ENCODE peak calls at places on chromosomes 12 and 14, in four cellular contexts. P, U, J and A are unnamed samples.

GRCh38 chr14:56221392-56222128 is 103.3 kb downstream of the PELI2 start:
- DNase-seq in P (peak), U (no peak), J (no peak), A (no peak)

GRCh38 chr12:93243689-93244513 is 133.8 kb upstream of the NUDT4 start:
- DNase-seq in P (no peak), U (no peak), J (peak), A (peak)

GRCh38 chr12:112103758-112104504 is 4.7 kb downstream of the NAA25 start:
- DNase-seq in P (peak), U (peak), J (no peak), A (no peak)

GRCh38 chr14:59537476-59537875 is 39.1 kb downstream of the CCDC175 start:
- DNase-seq in P (no peak), U (no peak), J (no peak), A (no peak)

GRCh38 chr14:97353102-97353501 is 555.9 kb downstream of the VRK1 start:
- DNase-seq in P (no peak), U (no peak), J (no peak), A (no peak)

GRCh38 chr12:23025372-23026021 is 400.5 kb downstream of the ETNK1 start:
- DNase-seq in P (no peak), U (no peak), J (no peak), A (no peak)

GRCh38 chr12:90945070-90945649 is 9.8 kb downstream of the CCER1 start:
- DNase-seq in P (no peak), U (no peak), J (peak), A (peak)

GRCh38 chr12:32583535-32583934 is 95.6 kb upstream of the DNM1L start:
- DNase-seq in P (no peak), U (no peak), J (peak), A (peak)

GRCh38 chr12:16258963-16259362 is 18.5 kb downstream of the SLC15A5 start:
- DNase-seq in P (no peak), U (no peak), J (no peak), A (no peak)

GRCh38 chr14:100547633-100548294 is 39.5 kb downstream of the BEGAIN start:
- DNase-seq in P (no peak), U (no peak), J (peak), A (no peak)

GRCh38 chr12:100733817-100734593 is 60.6 kb upstream of the ANO4 start:
- DNase-seq in P (peak), U (no peak), J (peak), A (peak)

GRCh38 chr12:47990351-47991105 is 13.7 kb downstream of the COL2A1 start:
- DNase-seq in P (no peak), U (no peak), J (peak), A (no peak)

GRCh38 chr14:98900236-98900635 is 371.8 kb downstream of the BCL11B start:
- DNase-seq in P (no peak), U (no peak), J (no peak), A (no peak)

GRCh38 chr12:55760663-55761062 is 17.7 kb downstream of the GDF11 start:
- DNase-seq in P (no peak), U (no peak), J (no peak), A (no peak)

GRCh38 chr12:56759270-56759908 is 3.7 kb upstream of the HSD17B6 start:
- DNase-seq in P (no peak), U (no peak), J (no peak), A (no peak)

GRCh38 chr12:116395381-116395780 is 117.9 kb upstream of the MED13L start:
- DNase-seq in P (no peak), U (no peak), J (no peak), A (no peak)

GRCh38 chr12:16603916-16604575 is 1.9 kb downstream of the LMO3 start:
- DNase-seq in P (peak), U (no peak), J (no peak), A (no peak)

GRCh38 chr12:111361073-111361716 is 7.7 kb downstream of the PHETA1 start:
- DNase-seq in P (no peak), U (no peak), J (no peak), A (no peak)

GRCh38 chr14:57390806-57391562 is 598 bp downstream of the NAA30 start:
- DNase-seq in P (peak), U (peak), J (peak), A (peak)

GRCh38 chr14:20652996-20653975 is 11.8 kb upstream of the OR6S1 start:
- DNase-seq in P (peak), U (peak), J (peak), A (peak)

GRCh38 chr14:50920482-50921225 is 23.6 kb downstream of the PYGL start:
- DNase-seq in P (peak), U (no peak), J (peak), A (peak)

GRCh38 chr12:43840338-43840737 is 4.5 kb downstream of the TMEM117 start:
- DNase-seq in P (no peak), U (no peak), J (no peak), A (no peak)

GRCh38 chr14:39395555-39396254 is 36.5 kb downstream of the FBXO33 start:
- DNase-seq in P (no peak), U (no peak), J (peak), A (no peak)

GRCh38 chr12:101172316-101172715 is 37.7 kb downstream of the SLC5A8 start:
- DNase-seq in P (peak), U (peak), J (peak), A (no peak)

GRCh38 chr14:90275820-90276219 is 19.5 kb downstream of the PSMC1 start:
- DNase-seq in P (no peak), U (no peak), J (no peak), A (peak)

GRCh38 chr12:48890657-48891418 is 25.2 kb upstream of the RND1 start:
- DNase-seq in P (peak), U (peak), J (peak), A (peak)

GRCh38 chr14:96105921-96106441 is 66.8 kb downstream of the C14orf132 start:
- DNase-seq in P (no peak), U (no peak), J (no peak), A (no peak)

GRCh38 chr12:48793696-48794095 is 4.8 kb upstream of the ADCY6 start:
- DNase-seq in P (no peak), U (no peak), J (no peak), A (no peak)

GRCh38 chr14:50320279-50320678 is 8.2 kb downstream of the DMAC2L start:
- DNase-seq in P (no peak), U (no peak), J (peak), A (peak)

GRCh38 chr12:122929812-122930211 is 33.9 kb upstream of the VPS37B start:
- DNase-seq in P (no peak), U (no peak), J (no peak), A (no peak)

GRCh38 chr12:57761391-57761998 is 5.4 kb downstream of the CYP27B1 start:
- DNase-seq in P (no peak), U (no peak), J (no peak), A (no peak)

GRCh38 chr12:57757771-57758170 is 2.9 kb downstream of the MARCHF9 start:
- DNase-seq in P (no peak), U (no peak), J (no peak), A (no peak)

GRCh38 chr12:57760347-57760982 is 5.6 kb downstream of the MARCHF9 start:
- DNase-seq in P (no peak), U (peak), J (no peak), A (no peak)

GRCh38 chr12:57758566-57759359 is 3.9 kb downstream of the MARCHF9 start:
- DNase-seq in P (no peak), U (no peak), J (no peak), A (no peak)

GRCh38 chr12:57759360-57759980 is 4.6 kb downstream of the MARCHF9 start:
- DNase-seq in P (peak), U (peak), J (no peak), A (no peak)
- H3K18ac ChIP-seq in P (no peak), U (no peak), J (no peak), A (no peak)

GRCh38 chr12:79676579-79676978 is 14.2 kb downstream of the PAWR start:
- DNase-seq in P (no peak), U (no peak), J (no peak), A (no peak)

GRCh38 chr12:79681008-79681590 is 9.7 kb downstream of the PAWR start:
- DNase-seq in P (peak), U (no peak), J (peak), A (peak)

GRCh38 chr12:79680051-79680450 is 10.7 kb downstream of the PAWR start:
- DNase-seq in P (no peak), U (no peak), J (no peak), A (no peak)

GRCh38 chr12:79677667-79678066 is 13.1 kb downstream of the PAWR start:
- DNase-seq in P (no peak), U (no peak), J (no peak), A (no peak)

GRCh38 chr12:79678306-79678705 is 12.5 kb downstream of the PAWR start:
- DNase-seq in P (no peak), U (no peak), J (no peak), A (no peak)
- H3K18ac ChIP-seq in P (no peak), U (no peak), J (no peak), A (no peak)

DNA sequence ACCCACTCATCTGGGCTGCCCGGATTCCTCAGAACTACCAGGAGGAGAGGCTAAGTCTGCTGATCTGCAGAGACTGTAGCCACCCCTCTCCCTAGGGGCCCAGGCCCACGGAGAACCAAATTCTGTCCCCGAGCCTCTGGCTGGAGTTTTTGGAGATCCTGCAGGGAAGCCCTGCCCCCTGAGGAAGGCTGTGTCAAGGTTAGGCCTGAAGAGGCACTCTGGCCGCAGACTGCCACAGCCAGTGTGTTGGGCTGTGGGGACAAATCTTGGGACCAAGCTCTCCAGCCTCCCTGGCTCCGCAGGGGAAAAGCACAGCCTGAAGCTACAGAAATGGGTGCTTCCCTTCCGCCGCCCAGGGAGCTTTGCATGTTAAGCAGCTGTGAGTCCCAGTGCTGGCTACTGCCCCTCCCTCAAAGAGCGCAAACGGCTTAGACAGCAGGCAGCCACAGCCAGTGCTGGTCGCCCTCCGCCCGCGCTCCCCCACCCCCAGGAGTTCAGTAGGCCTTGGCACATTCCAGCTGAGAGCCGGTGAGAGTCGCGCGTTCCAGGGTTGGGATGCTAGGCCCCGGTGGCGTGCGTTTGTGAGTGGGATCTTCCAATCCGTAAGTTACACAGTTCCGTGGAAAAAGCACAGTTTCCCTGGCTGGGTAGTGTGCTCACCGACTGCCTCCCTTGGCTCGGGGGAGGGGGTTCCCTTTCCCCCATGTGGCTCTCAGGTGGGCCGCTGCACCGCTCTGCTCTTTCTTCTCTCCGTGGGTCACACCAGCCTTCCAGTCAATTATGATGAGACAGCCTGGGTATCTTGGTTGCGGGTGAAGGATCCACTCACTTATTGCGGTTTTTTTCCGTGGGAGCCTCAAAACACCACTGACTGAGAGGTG is 13.2 kb downstream of the CLEC4E start:
- DNase-seq in P (peak), U (peak), J (no peak), A (no peak)
- H3K18ac ChIP-seq in P (no peak), U (peak), J (no peak), A (no peak)

GRCh38 chr14:102570334-102570995 is 22.0 kb upstream of the RCOR1 start:
- DNase-seq in P (peak), U (peak), J (no peak), A (no peak)

GRCh38 chr14:102565331-102565887 is 27.0 kb upstream of the RCOR1 start:
- DNase-seq in P (no peak), U (no peak), J (no peak), A (no peak)

GRCh38 chr14:102571043-102571442 is 21.4 kb upstream of the RCOR1 start:
- DNase-seq in P (no peak), U (no peak), J (no peak), A (no peak)

GRCh38 chr14:102565959-102566358 is 26.5 kb upstream of the RCOR1 start:
- DNase-seq in P (no peak), U (no peak), J (no peak), A (no peak)

GRCh38 chr14:102568115-102568614 is 24.3 kb upstream of the RCOR1 start:
- DNase-seq in P (peak), U (peak), J (no peak), A (no peak)
- H3K18ac ChIP-seq in P (peak), U (no peak), J (no peak), A (no peak)

DNA sequence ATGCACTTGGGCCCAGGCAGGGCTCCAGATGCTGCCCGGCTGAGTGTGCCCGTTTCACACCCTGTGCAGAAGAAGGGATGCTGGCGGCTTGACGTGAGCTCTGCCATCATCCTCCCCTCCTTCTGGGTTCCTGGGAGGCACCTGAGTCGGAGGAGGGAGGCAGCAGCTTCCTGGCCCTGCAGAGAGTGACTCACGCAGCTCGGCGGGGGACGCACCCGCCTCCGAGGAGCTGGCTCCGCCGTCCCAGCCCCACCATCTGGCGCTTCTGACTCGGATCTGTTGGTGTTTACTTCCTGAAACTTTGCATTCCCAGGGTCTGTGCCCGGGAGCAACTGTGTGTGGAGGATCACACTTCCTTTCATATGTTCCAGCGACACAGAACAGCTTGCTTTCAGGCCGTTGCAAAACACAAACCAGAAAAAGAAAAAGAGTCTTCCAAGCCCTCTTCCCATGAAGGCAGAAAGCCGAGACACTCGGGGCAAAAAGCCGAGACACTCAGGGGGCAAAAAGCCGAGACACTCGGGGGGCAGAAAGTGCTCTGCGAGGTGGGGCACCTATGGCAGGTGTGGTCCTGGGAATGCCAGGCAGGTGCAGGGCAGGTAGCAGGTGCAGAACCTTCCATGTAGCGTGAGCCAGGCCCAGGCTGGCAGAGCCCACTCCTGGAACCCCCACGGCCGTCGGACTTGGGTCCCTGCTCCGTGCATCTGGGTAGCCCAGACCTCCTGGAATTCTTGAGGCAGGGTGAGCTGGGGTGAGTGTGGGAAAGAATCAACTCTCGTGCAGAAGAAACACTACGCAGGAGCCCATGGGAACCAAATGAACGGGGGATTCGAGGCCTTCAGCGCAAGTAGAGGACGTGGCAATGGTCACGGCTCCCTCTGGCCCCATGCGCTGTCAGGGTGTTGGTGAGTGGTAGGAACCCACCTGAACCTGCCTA is 27.6 kb upstream of the GALNT9 start:
- DNase-seq in P (peak), U (peak), J (peak), A (no peak)
- H3K18ac ChIP-seq in P (no peak), U (no peak), J (no peak), A (no peak)

GRCh38 chr14:36498938-36499337 is 21.1 kb downstream of the NKX2-1 start:
- DNase-seq in P (no peak), U (no peak), J (no peak), A (no peak)

GRCh38 chr14:36493761-36494160 is 26.3 kb downstream of the NKX2-1 start:
- DNase-seq in P (no peak), U (no peak), J (no peak), A (no peak)

GRCh38 chr14:36495666-36496065 is 24.4 kb downstream of the NKX2-1 start:
- DNase-seq in P (no peak), U (no peak), J (no peak), A (no peak)

DNA sequence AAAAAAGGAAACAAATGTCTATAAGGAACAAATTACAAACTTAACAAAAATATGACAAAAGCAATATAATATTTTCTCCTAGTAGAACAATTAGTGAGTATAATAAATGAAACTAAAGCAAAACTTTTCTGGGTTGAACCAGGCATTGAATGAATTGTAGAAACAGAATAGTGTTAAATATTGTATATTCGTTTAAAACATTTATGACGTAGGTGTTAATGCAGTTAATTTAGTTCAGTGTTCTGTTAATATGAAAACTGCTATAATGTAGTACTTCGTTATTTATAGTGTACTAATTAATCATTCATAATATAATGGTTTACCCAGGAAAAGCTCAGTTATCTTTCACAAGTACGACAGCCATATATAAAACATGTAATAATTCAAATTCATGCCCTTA is 23.7 kb downstream of the NKX2-1 start:
- DNase-seq in P (no peak), U (no peak), J (no peak), A (no peak)
- H3K18ac ChIP-seq in P (no peak), U (no peak), J (no peak), A (no peak)

GRCh38 chr14:105207460-105207901 is 26.4 kb upstream of the NUDT14 start:
- DNase-seq in P (peak), U (no peak), J (no peak), A (no peak)
- H3K18ac ChIP-seq in P (no peak), U (no peak), J (no peak), A (no peak)

GRCh38 chr14:105185973-105186372 is 4.9 kb upstream of the NUDT14 start:
- DNase-seq in P (no peak), U (no peak), J (no peak), A (no peak)

GRCh38 chr14:105182296-105183020 is 1.3 kb upstream of the NUDT14 start:
- DNase-seq in P (no peak), U (no peak), J (no peak), A (no peak)

GRCh38 chr14:105185001-105185400 is 3.9 kb upstream of the NUDT14 start:
- DNase-seq in P (no peak), U (no peak), J (no peak), A (no peak)

GRCh38 chr14:105187116-105187515 is 6.0 kb upstream of the NUDT14 start:
- DNase-seq in P (no peak), U (no peak), J (no peak), A (no peak)

DNA sequence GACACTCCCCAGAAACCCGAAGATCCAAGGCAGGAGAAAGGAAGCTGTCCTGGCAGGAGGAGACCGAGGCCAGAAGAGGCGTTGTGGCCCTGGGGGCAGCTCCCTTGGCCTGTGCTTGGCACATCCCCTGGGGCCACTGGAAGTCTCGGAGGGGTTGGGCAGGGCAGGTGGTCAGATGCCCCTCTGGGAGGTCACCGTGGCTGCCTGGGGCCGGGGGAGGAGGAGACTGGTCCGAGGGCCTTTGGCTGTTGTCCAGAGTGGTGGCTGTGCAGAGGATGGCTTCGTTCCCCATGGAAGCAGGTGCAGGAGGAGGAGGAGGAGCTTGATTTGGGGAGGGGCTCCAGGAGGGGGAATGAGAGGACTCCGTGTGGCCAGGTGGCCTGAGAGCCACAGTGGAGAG is 3.3 kb upstream of the NUDT14 start:
- DNase-seq in P (no peak), U (no peak), J (no peak), A (no peak)
- H3K18ac ChIP-seq in P (no peak), U (no peak), J (no peak), A (no peak)

DNA sequence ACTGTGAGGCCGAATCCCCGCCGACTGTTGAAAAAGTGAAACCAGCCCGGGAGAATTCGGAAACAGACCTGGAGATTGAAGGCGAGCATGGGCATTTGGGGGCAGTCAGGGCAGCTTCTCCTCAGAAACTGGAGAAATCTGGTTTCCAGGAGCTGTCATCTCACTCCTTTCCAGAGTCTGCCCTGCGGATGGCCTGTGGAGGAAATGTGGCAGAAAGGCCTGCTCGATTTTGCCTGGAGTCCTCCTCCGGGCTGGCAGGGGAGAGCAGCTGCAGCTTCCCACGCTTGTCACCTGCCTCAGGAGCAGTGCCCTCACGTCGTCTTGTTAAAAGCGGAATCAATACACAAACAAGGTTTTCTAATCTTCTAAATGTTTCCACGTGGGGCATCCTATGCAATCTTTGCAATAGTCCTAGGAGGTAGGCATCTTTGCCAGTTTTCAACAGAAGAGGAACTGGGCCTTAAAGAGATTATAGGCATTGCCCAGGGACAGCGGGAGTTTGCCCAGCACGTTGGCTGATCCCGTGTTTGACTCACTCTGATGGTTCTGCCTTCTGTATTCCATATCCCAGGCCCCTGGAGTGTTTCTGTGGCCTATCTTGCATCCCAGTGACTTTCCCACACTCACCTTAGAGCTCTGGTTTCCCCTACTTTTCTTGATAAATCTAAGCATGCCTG is 2.3 kb downstream of the LRRC74A start:
- DNase-seq in P (no peak), U (no peak), J (no peak), A (no peak)
- H3K18ac ChIP-seq in P (no peak), U (no peak), J (no peak), A (no peak)